ENCODE peak calls at places on chromosome 5, in four cellular contexts. F is pancreas, Y is A549, N is gastrocnemius medialis. M is an unnamed sample. For H3K4me1, the result is how much of the 10 kb centered on the place peaks cover.

GRCh38 chr5:56518820-56519219 is 285.7 kb upstream of the ANKRD55 start:
- ATAC-seq in F (no peak), N (no peak), Y (no peak), M (no peak)

GRCh38 chr5:22837803-22838202 is 15.3 kb downstream of the CDH12 start:
- ATAC-seq in Y (no peak), F (no peak), N (no peak), M (no peak)

GRCh38 chr5:57246426-57246825 is 72.6 kb downstream of the GPBP1 start:
- ATAC-seq in N (no peak), F (no peak), Y (no peak), M (no peak)

GRCh38 chr5:64872044-64872443 is 103.3 kb downstream of the CWC27 start:
- ATAC-seq in F (no peak), N (no peak), Y (no peak), M (no peak)

GRCh38 chr5:16127865-16128544 is 51.6 kb downstream of the MARCHF11 start:
- ATAC-seq in Y (no peak), F (no peak), N (no peak), M (no peak)

GRCh38 chr5:464446-464842 is 21.5 kb downstream of the EXOC3 start:
- ATAC-seq in Y (no peak), F (no peak), N (no peak), M (no peak)

GRCh38 chr5:160162910-160163309 is 43.7 kb upstream of the PWWP2A start:
- ATAC-seq in Y (no peak), N (no peak), F (no peak), M (no peak)

GRCh38 chr5:169499990-169500389 is 83.6 kb upstream of the SPDL1 start:
- ATAC-seq in Y (no peak), N (no peak), F (no peak), M (no peak)

GRCh38 chr5:76331139-76331538 is 71.9 kb upstream of the IQGAP2 start:
- ATAC-seq in Y (no peak), N (no peak), F (no peak), M (no peak)

GRCh38 chr5:76257225-76257833 is 145.8 kb upstream of the IQGAP2 start:
- ATAC-seq in F (no peak), N (no peak), Y (no peak), M (no peak)

DNA sequence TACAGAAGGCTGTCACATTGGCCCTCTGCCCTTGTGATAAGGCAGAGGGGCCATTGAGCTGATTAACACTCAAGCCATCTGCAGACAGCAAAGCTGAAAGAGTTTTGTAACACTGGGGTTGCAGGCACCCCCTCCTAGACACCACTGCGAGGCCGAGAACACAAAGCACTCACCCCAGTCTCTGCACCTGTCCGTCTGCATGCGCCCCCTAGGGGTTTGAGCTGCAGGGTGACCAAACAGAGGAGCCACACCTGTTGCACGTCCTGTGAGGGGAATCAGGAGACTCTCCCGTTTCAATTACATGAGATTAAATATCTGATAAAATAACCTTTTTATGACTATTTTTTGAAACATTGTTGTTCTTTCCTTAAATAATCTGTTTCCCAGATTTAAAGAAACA is 1180.4 kb downstream of the CDH9 start:
- ATAC-seq in N (no peak), Y (no peak), F (no peak), M (no peak)
- TF ChIP-seq CTCF in N (no peak), Y (no peak), F (no peak), M (no peak)

DNA sequence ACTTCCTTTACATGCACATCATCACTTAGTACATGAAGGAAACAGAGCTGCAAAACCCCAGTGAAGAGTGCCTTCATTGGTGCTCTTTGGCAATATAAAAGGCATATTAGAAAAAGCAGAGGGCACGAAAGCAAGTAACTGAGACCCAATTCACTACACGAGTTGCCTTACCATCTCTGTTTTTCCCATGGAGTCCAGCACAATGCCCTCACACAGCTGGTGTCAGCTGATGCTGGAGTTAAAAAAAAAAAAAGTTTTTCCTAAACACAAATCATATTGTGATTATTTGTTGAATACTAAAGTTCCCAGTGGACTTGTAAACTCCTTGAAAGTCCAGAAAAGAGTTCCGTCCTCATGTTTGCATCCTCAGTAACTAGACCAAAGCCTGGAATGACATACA is 25.6 kb downstream of the MARCHF3 start:
- ATAC-seq in Y (no peak), F (no peak), N (no peak), M (no peak)
- H3K4me1 ChIP-seq in Y (under half), F (under half), N (under half), M (under half)

GRCh38 chr5:143311428-143311827 is 92.1 kb downstream of the NR3C1 start:
- ATAC-seq in N (no peak), Y (no peak), F (no peak), M (no peak)
- H3K27ac ChIP-seq in N (peak), Y (peak), F (no peak), M (no peak)

DNA sequence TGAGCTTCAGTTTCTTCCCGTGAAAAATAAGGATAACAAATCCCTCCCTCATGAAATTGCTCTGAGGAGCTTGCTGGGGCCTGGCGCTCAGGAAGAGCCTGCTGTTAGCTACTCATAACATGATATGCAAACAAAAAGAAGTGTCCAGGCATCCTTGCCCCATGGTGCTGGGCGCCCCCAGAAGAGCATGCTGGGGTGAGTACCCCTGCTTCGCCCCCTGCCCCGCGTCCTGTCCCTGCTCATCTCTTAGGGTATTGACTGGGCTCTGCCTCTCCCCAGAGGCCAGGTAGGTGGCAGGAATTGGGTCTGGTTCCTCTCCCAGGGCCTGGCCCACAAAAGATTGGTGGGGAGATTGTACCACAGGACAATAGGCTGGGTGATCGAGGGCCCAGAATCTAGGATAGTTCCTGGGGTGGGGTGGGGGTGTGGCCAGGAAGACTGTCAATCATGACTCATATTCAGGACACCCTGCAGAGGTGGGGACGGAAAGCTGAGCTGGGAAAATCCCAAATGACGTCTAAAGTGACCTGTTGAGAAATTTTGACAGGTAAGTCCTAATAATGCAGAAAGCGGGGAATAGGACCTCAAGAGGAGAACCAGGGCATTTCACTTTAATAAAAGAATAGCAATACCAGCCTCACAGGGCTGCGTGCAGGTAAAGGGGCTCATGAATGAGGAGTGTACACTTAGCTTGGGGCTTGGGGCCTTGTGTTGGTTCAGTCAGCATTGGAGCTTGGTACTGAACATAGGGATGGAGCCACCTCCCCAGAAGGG is 8.9 kb downstream of the PITX1 start:
- ATAC-seq in F (no peak), Y (peak), N (no peak), M (no peak)
- TF ChIP-seq CTCF in F (no peak), Y (no peak), N (no peak), M (no peak)

GRCh38 chr5:88827997-88828396 is 55.0 kb downstream of the MEF2C start:
- ATAC-seq in N (no peak), Y (no peak), F (no peak), M (no peak)
- H3K4me1 ChIP-seq in N (half or more), Y (under half), F (under half), M (under half)

DNA sequence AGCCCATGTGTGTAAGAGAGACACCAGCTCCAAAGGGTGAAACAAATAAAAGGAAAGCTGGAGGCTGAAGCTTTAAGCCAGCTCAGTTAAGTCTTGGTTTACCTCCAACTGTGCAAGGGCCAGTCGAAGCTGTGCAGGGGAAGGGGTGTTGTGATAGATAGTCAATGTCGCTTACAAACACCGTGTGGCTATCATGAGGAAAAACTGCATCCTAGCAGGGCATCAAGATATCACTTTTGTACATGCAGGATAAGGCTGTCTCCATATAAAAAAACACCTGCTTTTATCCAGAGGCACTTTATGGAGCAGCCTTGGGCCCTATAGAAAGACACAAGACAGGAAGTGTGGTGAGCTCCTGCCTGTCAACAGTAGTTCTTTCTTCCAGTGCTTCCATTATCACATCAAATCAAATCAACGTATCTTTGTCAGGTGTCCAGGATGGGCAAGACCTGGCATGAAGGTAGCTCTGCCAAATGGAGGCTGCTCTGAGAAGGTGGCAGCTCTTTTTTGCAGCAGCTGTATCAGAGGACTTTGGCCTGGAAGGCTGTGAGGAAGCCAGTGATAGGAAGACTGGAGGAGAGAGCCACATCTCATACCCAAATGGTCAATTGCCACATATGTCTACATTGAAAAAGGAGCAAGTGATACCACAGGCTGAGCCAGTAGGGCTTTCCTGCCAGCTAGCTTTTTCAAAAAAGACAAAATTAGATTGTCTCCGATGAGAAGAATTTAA is 29.3 kb upstream of the SELENOP start:
- ATAC-seq in N (no peak), F (no peak), Y (no peak), M (no peak)
- H3K27ac ChIP-seq in N (no peak), F (no peak), Y (no peak), M (peak)

DNA sequence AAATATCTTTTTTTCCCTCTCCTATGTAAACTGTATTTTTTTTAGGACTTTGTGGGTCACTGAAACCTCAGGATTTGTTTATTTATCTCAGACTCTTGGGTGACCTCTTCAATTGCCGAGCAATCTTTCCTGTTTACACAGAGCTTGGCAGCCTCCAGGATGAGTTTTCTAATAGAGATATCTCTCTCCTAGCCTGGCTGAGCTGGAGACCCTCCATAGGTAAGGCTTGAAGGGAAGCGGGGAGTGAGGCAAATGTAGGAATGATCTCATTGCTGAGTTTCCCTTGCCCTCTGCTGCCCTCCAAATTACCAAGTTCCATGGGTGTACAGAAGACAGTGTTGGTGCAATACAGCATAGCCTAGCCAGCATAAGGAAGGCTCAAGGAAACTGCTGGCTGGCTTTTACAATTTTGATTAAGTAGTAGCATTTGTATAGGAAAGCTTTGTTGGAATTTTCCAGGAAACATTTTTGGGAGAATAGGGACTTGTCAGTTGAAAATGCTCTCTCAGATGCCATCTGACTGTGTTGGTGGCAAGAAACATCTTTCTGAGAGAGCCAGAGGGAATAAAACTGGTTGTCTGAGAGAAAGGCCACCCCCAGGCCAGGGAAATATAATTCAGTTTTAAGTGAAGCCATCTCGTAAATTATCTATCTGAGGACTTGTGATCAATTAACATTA is 116.0 kb downstream of the NMUR2 start:
- ATAC-seq in F (no peak), Y (no peak), N (no peak), M (no peak)
- TF ChIP-seq CTCF in F (no peak), Y (no peak), N (no peak), M (no peak)

GRCh38 chr5:66113160-66113559 is 30.9 kb upstream of the SREK1 start:
- ATAC-seq in Y (peak), F (no peak), N (no peak), M (no peak)

GRCh38 chr5:66122379-66123034 is 21.6 kb upstream of the SREK1 start:
- ATAC-seq in N (no peak), Y (no peak), F (no peak), M (no peak)

DNA sequence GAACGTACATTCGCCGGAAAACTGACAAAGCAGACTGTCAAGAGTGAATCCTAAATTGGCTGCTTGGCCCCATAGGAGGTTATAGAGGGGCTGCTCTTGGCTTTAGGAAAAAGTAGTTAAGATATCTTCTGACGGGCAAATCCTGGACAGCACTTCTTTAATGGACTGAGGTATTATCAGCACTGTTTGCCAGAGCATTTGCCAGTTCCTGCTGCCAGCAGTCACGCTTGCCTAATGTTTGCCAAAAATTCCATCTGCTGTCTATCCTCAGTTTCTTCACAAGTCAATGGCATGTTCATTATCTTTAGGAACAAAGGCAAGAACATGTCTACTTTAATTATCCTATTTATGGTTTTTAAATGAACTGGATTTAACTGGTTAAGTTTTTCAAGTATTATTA is 25.8 kb upstream of the SREK1 start:
- ATAC-seq in N (no peak), Y (no peak), F (no peak), M (no peak)
- H3K4me1 ChIP-seq in N (under half), Y (under half), F (under half), M (under half)

GRCh38 chr5:135243194-135244191 is 155.5 kb downstream of the MACROH2A1 start:
- ATAC-seq in F (no peak), Y (no peak), N (peak), M (peak)
- H3K27ac ChIP-seq in F (no peak), Y (peak), N (peak), M (peak)

M was measured in gastroesophageal sphincter.